ENCODE peak calls at places on chromosomes 11 and 22, in seven cellular contexts. F, L, Z, T, E, J and O are unnamed samples.
A peak's percentile ranks its signal among the peaks of the same experiment; 100 is the strongest.

GRCh38 chr11:34558673-34559072 is 45.1 kb upstream of the ELF5 start:
- DNase-seq in F (no peak), L (no peak), Z (no peak), T (no peak), E (no peak), J (no peak), O (no peak)

GRCh38 chr11:35553831-35554230 is 28.4 kb upstream of the PAMR1 start:
- DNase-seq in F (peak; percentile 25), L (no peak), Z (no peak), T (no peak), E (no peak), J (no peak), O (no peak)

GRCh38 chr22:19942886-19943664 is 1.5 kb upstream of the TXNRD2 start:
- DNase-seq in F (peak; percentile 42), L (no peak), Z (no peak), T (peak; percentile 64), E (no peak), J (no peak), O (peak; percentile 81)

GRCh38 chr22:29359469-29359868 is 28.9 kb downstream of the AP1B1 start:
- DNase-seq in F (peak; percentile 51), L (no peak), Z (peak; percentile 30), T (peak; percentile 50), E (no peak), J (no peak), O (peak; percentile 85)

GRCh38 chr11:73478737-73479347 is 102.6 kb downstream of the RELT start:
- DNase-seq in F (peak; percentile 68), L (no peak), Z (peak; percentile 26), T (peak; percentile 37), E (no peak), J (no peak), O (no peak)

GRCh38 chr22:30266445-30267381 is at the start of gene OSM:
- DNase-seq in F (no peak), L (peak; percentile 75), Z (no peak), T (no peak), E (no peak), J (no peak), O (peak; percentile 82)

GRCh38 chr11:115672999-115673411 is 168.8 kb upstream of the CADM1 start:
- DNase-seq in F (no peak), L (no peak), Z (no peak), T (no peak), E (no peak), J (no peak), O (peak; percentile 72)

GRCh38 chr11:124760806-124761205 is 1.3 kb downstream of the ESAM start:
- DNase-seq in F (no peak), L (no peak), Z (no peak), T (no peak), E (no peak), J (no peak), O (no peak)

GRCh38 chr11:68226421-68226820 is 13.3 kb upstream of the KMT5B start:
- DNase-seq in F (no peak), L (no peak), Z (no peak), T (no peak), E (no peak), J (no peak), O (no peak)

GRCh38 chr11:86918943-86919342 is 36.3 kb downstream of the FZD4 start:
- DNase-seq in F (no peak), L (no peak), Z (no peak), T (no peak), E (no peak), J (no peak), O (no peak)

GRCh38 chr11:65500262-65501004 is 1.6 kb downstream of the MALAT1 start:
- DNase-seq in F (peak; percentile 54), L (no peak), Z (no peak), T (no peak), E (no peak), J (peak; percentile 46), O (peak; percentile 78)

GRCh38 chr11:94910281-94910680 is 63.1 kb downstream of the CWC15 start:
- DNase-seq in F (no peak), L (no peak), Z (no peak), T (no peak), E (no peak), J (no peak), O (no peak)

GRCh38 chr22:23401910-23402274 is 178.2 kb downstream of the IGLL1 start:
- DNase-seq in F (no peak), L (no peak), Z (no peak), T (no peak), E (no peak), J (no peak), O (no peak)

GRCh38 chr11:30786392-30787120 is 200.4 kb upstream of the MPPED2 start:
- DNase-seq in F (no peak), L (no peak), Z (no peak), T (peak; percentile 1), E (no peak), J (no peak), O (no peak)

GRCh38 chr11:114307524-114308203 is 11.5 kb downstream of the NNMT start:
- DNase-seq in F (peak; percentile 76), L (no peak), Z (no peak), T (peak; percentile 23), E (no peak), J (no peak), O (peak; percentile 80)

GRCh38 chr22:27043246-27043645 is 385.9 kb downstream of the MIAT start:
- DNase-seq in F (no peak), L (no peak), Z (no peak), T (no peak), E (no peak), J (no peak), O (no peak)

GRCh38 chr11:113311536-113311935 is 2.8 kb upstream of the TTC12 start:
- DNase-seq in F (no peak), L (no peak), Z (no peak), T (no peak), E (no peak), J (no peak), O (no peak)

GRCh38 chr11:1330473-1330872 is 21.0 kb upstream of the TOLLIP start:
- DNase-seq in F (no peak), L (no peak), Z (no peak), T (no peak), E (no peak), J (no peak), O (peak; percentile 14)

GRCh38 chr11:35045219-35045819 is 93.7 kb upstream of the CD44 start:
- DNase-seq in F (no peak), L (peak; percentile 79), Z (no peak), T (peak; percentile 64), E (no peak), J (peak; percentile 62), O (no peak)

GRCh38 chr11:24496728-24497396 is at the start of gene LUZP2:
- DNase-seq in F (no peak), L (no peak), Z (peak; percentile 7), T (no peak), E (peak; percentile 69), J (peak; percentile 85), O (no peak)

GRCh38 chr11:44726278-44727113 is at the start of gene TSPAN18:
- DNase-seq in F (no peak), L (peak; percentile 14), Z (no peak), T (no peak), E (peak; percentile 72), J (peak; percentile 12), O (peak; percentile 68)